ENCODE peak calls at places on chromosomes 6 and 20, in eight cellular contexts. One of them, this sample, is unnamed.

GRCh38 chr6:34248727-34249468 is at the start of gene SMIM29:
- DNase-seq in germinal center: peak
- DNase-seq in GM04503: peak
- DNase-seq in stimulated activated CD8-positive, alpha-beta memory T cell treated with anti-CD3 and anti-CD28 coated beads, Interleukin-15, amount 100 ng/mL, for 48 hours: peak
- DNase-seq in NCI-H1436: peak
- DNase-seq in NCI-H2171 treated with DMSO at 0.1 percent for 48 hours: peak
- DNase-seq in GM23338: peak
- DNase-seq in HTR-8/SVneo: peak
- DNase-seq in this sample: peak

GRCh38 chr20:53857723-53858236 is 212.6 kb downstream of the BCAS1 start:
- DNase-seq in stimulated activated CD8-positive, alpha-beta memory T cell treated with anti-CD3 and anti-CD28 coated beads, Interleukin-15, amount 100 ng/mL, for 48 hours: no peak
- DNase-seq in NCI-H1436: no peak
- DNase-seq in GM23338: peak
- DNase-seq in HTR-8/SVneo: no peak
- DNase-seq in GM04503: no peak
- DNase-seq in germinal center: no peak
- DNase-seq in NCI-H2171 treated with DMSO at 0.1 percent for 48 hours: peak
- DNase-seq in this sample: no peak

GRCh38 chr6:136383271-136383670 is 93.6 kb upstream of the BCLAF1 start:
- DNase-seq in HTR-8/SVneo: no peak
- DNase-seq in NCI-H1436: no peak
- DNase-seq in germinal center: no peak
- DNase-seq in GM23338: no peak
- DNase-seq in NCI-H2171 treated with DMSO at 0.1 percent for 48 hours: no peak
- DNase-seq in stimulated activated CD8-positive, alpha-beta memory T cell treated with anti-CD3 and anti-CD28 coated beads, Interleukin-15, amount 100 ng/mL, for 48 hours: no peak
- DNase-seq in GM04503: no peak
- DNase-seq in this sample: no peak

GRCh38 chr20:47606414-47607207 is 104.9 kb downstream of the NCOA3 start:
- DNase-seq in stimulated activated CD8-positive, alpha-beta memory T cell treated with anti-CD3 and anti-CD28 coated beads, Interleukin-15, amount 100 ng/mL, for 48 hours: no peak
- DNase-seq in GM04503: no peak
- DNase-seq in germinal center: no peak
- DNase-seq in HTR-8/SVneo: no peak
- DNase-seq in NCI-H2171 treated with DMSO at 0.1 percent for 48 hours: no peak
- DNase-seq in NCI-H1436: peak
- DNase-seq in GM23338: no peak
- DNase-seq in this sample: no peak

GRCh38 chr20:17641520-17641964 is 40.5 kb downstream of the RRBP1 start:
- DNase-seq in HTR-8/SVneo: no peak
- DNase-seq in NCI-H2171 treated with DMSO at 0.1 percent for 48 hours: no peak
- DNase-seq in germinal center: no peak
- DNase-seq in GM04503: no peak
- DNase-seq in GM23338: no peak
- DNase-seq in stimulated activated CD8-positive, alpha-beta memory T cell treated with anti-CD3 and anti-CD28 coated beads, Interleukin-15, amount 100 ng/mL, for 48 hours: no peak
- DNase-seq in NCI-H1436: no peak
- DNase-seq in this sample: no peak

GRCh38 chr6:107811591-107812218 is 12.4 kb downstream of the SCML4 start:
- DNase-seq in NCI-H2171 treated with DMSO at 0.1 percent for 48 hours: no peak
- DNase-seq in GM23338: no peak
- DNase-seq in GM04503: no peak
- DNase-seq in NCI-H1436: no peak
- DNase-seq in germinal center: no peak
- DNase-seq in HTR-8/SVneo: peak
- DNase-seq in stimulated activated CD8-positive, alpha-beta memory T cell treated with anti-CD3 and anti-CD28 coated beads, Interleukin-15, amount 100 ng/mL, for 48 hours: no peak
- DNase-seq in this sample: no peak

GRCh38 chr6:115540077-115540869 is 520.4 kb downstream of the FRK start:
- DNase-seq in GM04503: no peak
- DNase-seq in NCI-H1436: no peak
- DNase-seq in NCI-H2171 treated with DMSO at 0.1 percent for 48 hours: peak
- DNase-seq in germinal center: no peak
- DNase-seq in stimulated activated CD8-positive, alpha-beta memory T cell treated with anti-CD3 and anti-CD28 coated beads, Interleukin-15, amount 100 ng/mL, for 48 hours: no peak
- DNase-seq in GM23338: no peak
- DNase-seq in HTR-8/SVneo: no peak
- DNase-seq in this sample: no peak

GRCh38 chr6:52284131-52284459 is 447 bp downstream of the MCM3 start:
- DNase-seq in HTR-8/SVneo: peak
- DNase-seq in NCI-H1436: peak
- DNase-seq in NCI-H2171 treated with DMSO at 0.1 percent for 48 hours: peak
- DNase-seq in GM04503: no peak
- DNase-seq in germinal center: no peak
- DNase-seq in stimulated activated CD8-positive, alpha-beta memory T cell treated with anti-CD3 and anti-CD28 coated beads, Interleukin-15, amount 100 ng/mL, for 48 hours: peak
- DNase-seq in GM23338: peak
- DNase-seq in this sample: peak

GRCh38 chr20:23293689-23294088 is 56.9 kb upstream of the NXT1 start:
- DNase-seq in NCI-H1436: no peak
- DNase-seq in GM04503: no peak
- DNase-seq in NCI-H2171 treated with DMSO at 0.1 percent for 48 hours: no peak
- DNase-seq in germinal center: no peak
- DNase-seq in HTR-8/SVneo: no peak
- DNase-seq in GM23338: no peak
- DNase-seq in stimulated activated CD8-positive, alpha-beta memory T cell treated with anti-CD3 and anti-CD28 coated beads, Interleukin-15, amount 100 ng/mL, for 48 hours: no peak
- DNase-seq in this sample: no peak

GRCh38 chr20:25309395-25310267 is 61.7 kb downstream of the PYGB start:
- DNase-seq in GM23338: no peak
- DNase-seq in HTR-8/SVneo: peak
- DNase-seq in GM04503: peak
- DNase-seq in germinal center: no peak
- DNase-seq in NCI-H2171 treated with DMSO at 0.1 percent for 48 hours: no peak
- DNase-seq in stimulated activated CD8-positive, alpha-beta memory T cell treated with anti-CD3 and anti-CD28 coated beads, Interleukin-15, amount 100 ng/mL, for 48 hours: no peak
- DNase-seq in NCI-H1436: no peak
- DNase-seq in this sample: peak

GRCh38 chr20:19620471-19620870 is 137.6 kb upstream of the RIN2 start:
- DNase-seq in NCI-H1436: no peak
- DNase-seq in stimulated activated CD8-positive, alpha-beta memory T cell treated with anti-CD3 and anti-CD28 coated beads, Interleukin-15, amount 100 ng/mL, for 48 hours: no peak
- DNase-seq in GM23338: peak
- DNase-seq in germinal center: no peak
- DNase-seq in GM04503: no peak
- DNase-seq in NCI-H2171 treated with DMSO at 0.1 percent for 48 hours: peak
- DNase-seq in HTR-8/SVneo: no peak
- DNase-seq in this sample: no peak

GRCh38 chr6:167408235-167408869 is 83.5 kb downstream of the TTLL2 start:
- DNase-seq in germinal center: no peak
- DNase-seq in stimulated activated CD8-positive, alpha-beta memory T cell treated with anti-CD3 and anti-CD28 coated beads, Interleukin-15, amount 100 ng/mL, for 48 hours: no peak
- DNase-seq in NCI-H2171 treated with DMSO at 0.1 percent for 48 hours: no peak
- DNase-seq in GM04503: no peak
- DNase-seq in GM23338: no peak
- DNase-seq in NCI-H1436: no peak
- DNase-seq in HTR-8/SVneo: no peak
- DNase-seq in this sample: no peak

GRCh38 chr6:15341311-15341710 is 95.4 kb downstream of the JARID2 start:
- DNase-seq in stimulated activated CD8-positive, alpha-beta memory T cell treated with anti-CD3 and anti-CD28 coated beads, Interleukin-15, amount 100 ng/mL, for 48 hours: no peak
- DNase-seq in germinal center: no peak
- DNase-seq in HTR-8/SVneo: no peak
- DNase-seq in GM04503: no peak
- DNase-seq in GM23338: no peak
- DNase-seq in NCI-H1436: no peak
- DNase-seq in NCI-H2171 treated with DMSO at 0.1 percent for 48 hours: no peak
- DNase-seq in this sample: no peak

GRCh38 chr6:6861346-6861745 is 246.4 kb upstream of the RREB1 start:
- DNase-seq in GM04503: no peak
- DNase-seq in HTR-8/SVneo: no peak
- DNase-seq in NCI-H1436: no peak
- DNase-seq in NCI-H2171 treated with DMSO at 0.1 percent for 48 hours: no peak
- DNase-seq in germinal center: no peak
- DNase-seq in GM23338: no peak
- DNase-seq in stimulated activated CD8-positive, alpha-beta memory T cell treated with anti-CD3 and anti-CD28 coated beads, Interleukin-15, amount 100 ng/mL, for 48 hours: no peak
- DNase-seq in this sample: peak

GRCh38 chr6:43171284-43172126 is 436 bp downstream of the SRF start:
- DNase-seq in germinal center: peak
- DNase-seq in GM23338: no peak
- DNase-seq in NCI-H1436: no peak
- DNase-seq in GM04503: no peak
- DNase-seq in HTR-8/SVneo: no peak
- DNase-seq in stimulated activated CD8-positive, alpha-beta memory T cell treated with anti-CD3 and anti-CD28 coated beads, Interleukin-15, amount 100 ng/mL, for 48 hours: peak
- DNase-seq in NCI-H2171 treated with DMSO at 0.1 percent for 48 hours: no peak
- DNase-seq in this sample: no peak

GRCh38 chr6:20404641-20405032 is 3.0 kb downstream of the E2F3 start:
- DNase-seq in stimulated activated CD8-positive, alpha-beta memory T cell treated with anti-CD3 and anti-CD28 coated beads, Interleukin-15, amount 100 ng/mL, for 48 hours: peak
- DNase-seq in NCI-H1436: peak
- DNase-seq in GM04503: no peak
- DNase-seq in GM23338: peak
- DNase-seq in germinal center: peak
- DNase-seq in HTR-8/SVneo: peak
- DNase-seq in NCI-H2171 treated with DMSO at 0.1 percent for 48 hours: peak
- DNase-seq in this sample: peak

GRCh38 chr6:44250718-44251123 is 3.8 kb downstream of the HSP90AB1 start:
- DNase-seq in NCI-H2171 treated with DMSO at 0.1 percent for 48 hours: no peak
- DNase-seq in NCI-H1436: no peak
- DNase-seq in GM04503: no peak
- DNase-seq in GM23338: no peak
- DNase-seq in germinal center: no peak
- DNase-seq in stimulated activated CD8-positive, alpha-beta memory T cell treated with anti-CD3 and anti-CD28 coated beads, Interleukin-15, amount 100 ng/mL, for 48 hours: no peak
- DNase-seq in HTR-8/SVneo: no peak
- DNase-seq in this sample: no peak

GRCh38 chr6:36015666-36016065 is 8.8 kb downstream of the SLC26A8 start:
- DNase-seq in GM04503: no peak
- DNase-seq in NCI-H2171 treated with DMSO at 0.1 percent for 48 hours: no peak
- DNase-seq in germinal center: no peak
- DNase-seq in NCI-H1436: no peak
- DNase-seq in HTR-8/SVneo: no peak
- DNase-seq in GM23338: no peak
- DNase-seq in stimulated activated CD8-positive, alpha-beta memory T cell treated with anti-CD3 and anti-CD28 coated beads, Interleukin-15, amount 100 ng/mL, for 48 hours: no peak
- DNase-seq in this sample: no peak

GRCh38 chr6:156514186-156514585 is 263.0 kb upstream of the ARID1B start:
- DNase-seq in GM04503: no peak
- DNase-seq in stimulated activated CD8-positive, alpha-beta memory T cell treated with anti-CD3 and anti-CD28 coated beads, Interleukin-15, amount 100 ng/mL, for 48 hours: no peak
- DNase-seq in GM23338: no peak
- DNase-seq in NCI-H2171 treated with DMSO at 0.1 percent for 48 hours: no peak
- DNase-seq in NCI-H1436: no peak
- DNase-seq in HTR-8/SVneo: no peak
- DNase-seq in germinal center: no peak
- DNase-seq in this sample: no peak

GRCh38 chr6:43052842-43053544 is 658 bp downstream of the CUL7 start:
- DNase-seq in stimulated activated CD8-positive, alpha-beta memory T cell treated with anti-CD3 and anti-CD28 coated beads, Interleukin-15, amount 100 ng/mL, for 48 hours: no peak
- DNase-seq in NCI-H1436: no peak
- DNase-seq in GM23338: peak
- DNase-seq in germinal center: no peak
- DNase-seq in NCI-H2171 treated with DMSO at 0.1 percent for 48 hours: peak
- DNase-seq in HTR-8/SVneo: peak
- DNase-seq in GM04503: no peak
- DNase-seq in this sample: peak

GRCh38 chr20:63023071-63023835 is 16.5 kb upstream of the BHLHE23 start:
- DNase-seq in NCI-H1436: no peak
- DNase-seq in NCI-H2171 treated with DMSO at 0.1 percent for 48 hours: no peak
- DNase-seq in HTR-8/SVneo: no peak
- DNase-seq in germinal center: no peak
- DNase-seq in GM04503: no peak
- DNase-seq in GM23338: no peak
- DNase-seq in stimulated activated CD8-positive, alpha-beta memory T cell treated with anti-CD3 and anti-CD28 coated beads, Interleukin-15, amount 100 ng/mL, for 48 hours: no peak
- DNase-seq in this sample: no peak